ENCODE peak calls at places on chromosomes 13 and 19, in seven cellular contexts. B is ELR; H is effector CD4-positive, alpha-beta T cell; O is activated T-helper 2 cell treated with anti-CD3 and anti-CD28 coated beads, Interferon-gamma antibody, Interleukin-2, Interleukin-4, amounts not matched to agents 10 μg/mL and 5 μg/mL and 100 μg/mL, durations not matched to agents 14 hours and 24 hours and 36 hours; A is ELF-1; F is T-helper 1 cell; M is AG10803. J is an unnamed sample.

GRCh38 chr19:29666634-29667389 is 1.6 kb downstream of the PLEKHF1 start:
- DNase-seq in B (peak), H (no peak), O (no peak), A (peak), F (no peak), M (peak), J (peak)

GRCh38 chr19:58582985-58583384 is 9.8 kb upstream of the MZF1 start:
- DNase-seq in B (no peak), H (no peak), O (no peak), A (no peak), F (no peak), M (no peak), J (no peak)

GRCh38 chr19:49847731-49848696 is 2.9 kb upstream of the PTOV1 start:
- DNase-seq in B (peak), H (no peak), O (no peak), A (no peak), F (no peak), M (peak), J (peak)

GRCh38 chr19:38245826-38246498 is 10.2 kb downstream of the PPP1R14A start:
- DNase-seq in B (no peak), H (no peak), O (no peak), A (no peak), F (no peak), M (peak), J (peak)

GRCh38 chr13:20654156-20654555 is 49.3 kb upstream of the IL17D start:
- DNase-seq in B (peak), H (no peak), O (no peak), A (no peak), F (no peak), M (no peak), J (peak)

GRCh38 chr19:35273686-35274259 is 5.0 kb downstream of the USF2 start:
- DNase-seq in B (no peak), H (no peak), O (no peak), A (no peak), F (no peak), M (no peak), J (peak)

GRCh38 chr13:75876371-75877050 is 240.4 kb downstream of the LMO7 start:
- DNase-seq in B (peak), H (peak), O (peak), A (peak), F (no peak), M (peak), J (no peak)

GRCh38 chr13:42786696-42787095 is 5.3 kb downstream of the FAM216B start:
- DNase-seq in B (no peak), H (no peak), O (no peak), A (no peak), F (no peak), M (no peak), J (no peak)

GRCh38 chr13:41764558-41764957 is 196.4 kb downstream of the VWA8 start:
- DNase-seq in B (no peak), H (no peak), O (no peak), A (no peak), F (no peak), M (no peak), J (no peak)

GRCh38 chr13:111380431-111380830 is 60.0 kb downstream of the TEX29 start:
- DNase-seq in B (no peak), H (no peak), O (no peak), A (no peak), F (no peak), M (no peak), J (no peak)

GRCh38 chr19:19115954-19116353 is 22.3 kb downstream of the TMEM161A start:
- DNase-seq in B (peak), H (peak), O (peak), A (peak), F (no peak), M (no peak), J (peak)

GRCh38 chr13:19713186-19713965 is 69.4 kb downstream of the PSPC1 start:
- DNase-seq in B (peak), H (no peak), O (no peak), A (no peak), F (no peak), M (peak), J (no peak)

GRCh38 chr13:67827992-67828391 is 597.9 kb upstream of the PCDH9 start:
- DNase-seq in B (peak), H (no peak), O (no peak), A (no peak), F (no peak), M (no peak), J (no peak)

GRCh38 chr13:110726726-110727125 is 13.2 kb downstream of the ING1 start:
- DNase-seq in B (no peak), H (peak), O (peak), A (no peak), F (no peak), M (no peak), J (no peak)

GRCh38 chr19:7326105-7326877 is 22.4 kb upstream of the ARHGEF18 start:
- DNase-seq in B (peak), H (no peak), O (peak), A (peak), F (no peak), M (peak), J (no peak)

GRCh38 chr13:20843177-20843576 is 59.4 kb downstream of the XPO4 start:
- DNase-seq in B (no peak), H (no peak), O (no peak), A (no peak), F (no peak), M (no peak), J (no peak)

GRCh38 chr13:32060319-32060924 is 28.8 kb downstream of the FRY start:
- DNase-seq in B (no peak), H (no peak), O (no peak), A (no peak), F (no peak), M (no peak), J (no peak)

GRCh38 chr19:5718032-5718578 is 1.8 kb downstream of the LONP1 start:
- DNase-seq in B (peak), H (no peak), O (no peak), A (no peak), F (no peak), M (peak), J (no peak)

GRCh38 chr13:41313117-41313516 is 2.0 kb downstream of the NAA16 start:
- DNase-seq in B (no peak), H (no peak), O (no peak), A (no peak), F (no peak), M (no peak), J (no peak)

GRCh38 chr13:97330448-97330847 is 103.5 kb upstream of the RAP2A start:
- DNase-seq in B (no peak), H (no peak), O (no peak), A (no peak), F (no peak), M (no peak), J (no peak)

GRCh38 chr19:33621065-33621785 is 528 bp upstream of the CHST8 start:
- DNase-seq in B (no peak), H (no peak), O (no peak), A (no peak), F (no peak), M (no peak), J (peak)